ENCODE peak calls at places on chromosomes 7 and 10, in seven cellular contexts. One of them, this sample, is unnamed.

GRCh38 chr10:58644311-58644710 is 131.6 kb downstream of the BICC1 start:
- DNase-seq in endothelial cell: no peak
- DNase-seq in foreskin keratinocyte: no peak
- DNase-seq in IMR-90: no peak
- DNase-seq in mesothelial cell of epicardium: no peak
- DNase-seq in NB4: no peak
- DNase-seq in SK-N-SH: peak
- DNase-seq in this sample: no peak

GRCh38 chr10:93081834-93082233 is 8.1 kb downstream of the CYP26A1 start:
- DNase-seq in IMR-90: peak
- DNase-seq in endothelial cell: no peak
- DNase-seq in mesothelial cell of epicardium: no peak
- DNase-seq in SK-N-SH: no peak
- DNase-seq in NB4: no peak
- DNase-seq in foreskin keratinocyte: no peak
- DNase-seq in this sample: peak

GRCh38 chr7:2631924-2632716 is at the start of gene TTYH3:
- DNase-seq in IMR-90: no peak
- DNase-seq in NB4: peak
- DNase-seq in mesothelial cell of epicardium: no peak
- DNase-seq in foreskin keratinocyte: no peak
- DNase-seq in endothelial cell: no peak
- DNase-seq in SK-N-SH: peak
- DNase-seq in this sample: no peak

GRCh38 chr7:147478751-147479150 is 1111.8 kb upstream of the C7orf33 start:
- DNase-seq in SK-N-SH: no peak
- DNase-seq in endothelial cell: no peak
- DNase-seq in NB4: no peak
- DNase-seq in foreskin keratinocyte: no peak
- DNase-seq in IMR-90: no peak
- DNase-seq in mesothelial cell of epicardium: no peak
- DNase-seq in this sample: no peak

GRCh38 chr10:117541405-117541908 is 1.1 kb upstream of the EMX2 start:
- DNase-seq in endothelial cell: peak
- DNase-seq in NB4: no peak
- DNase-seq in foreskin keratinocyte: peak
- DNase-seq in SK-N-SH: no peak
- DNase-seq in IMR-90: no peak
- DNase-seq in mesothelial cell of epicardium: no peak
- DNase-seq in this sample: no peak

GRCh38 chr7:28020302-28020940 is 160.2 kb downstream of the JAZF1 start:
- DNase-seq in mesothelial cell of epicardium: no peak
- DNase-seq in SK-N-SH: peak
- DNase-seq in foreskin keratinocyte: peak
- DNase-seq in NB4: peak
- DNase-seq in IMR-90: peak
- DNase-seq in endothelial cell: peak
- DNase-seq in this sample: no peak

GRCh38 chr7:64905133-64905532 is 2.1 kb downstream of the ZNF273 start:
- DNase-seq in IMR-90: no peak
- DNase-seq in NB4: no peak
- DNase-seq in foreskin keratinocyte: no peak
- DNase-seq in mesothelial cell of epicardium: no peak
- DNase-seq in SK-N-SH: no peak
- DNase-seq in endothelial cell: no peak
- DNase-seq in this sample: no peak

GRCh38 chr7:42236266-42237161 is 495 bp downstream of the GLI3 start:
- DNase-seq in SK-N-SH: peak
- DNase-seq in IMR-90: peak
- DNase-seq in mesothelial cell of epicardium: peak
- DNase-seq in NB4: no peak
- DNase-seq in endothelial cell: peak
- DNase-seq in foreskin keratinocyte: no peak
- DNase-seq in this sample: peak

GRCh38 chr10:67784584-67784983 is 53.4 kb downstream of the DNAJC12 start:
- DNase-seq in mesothelial cell of epicardium: no peak
- DNase-seq in SK-N-SH: no peak
- DNase-seq in IMR-90: peak
- DNase-seq in NB4: no peak
- DNase-seq in foreskin keratinocyte: no peak
- DNase-seq in endothelial cell: no peak
- DNase-seq in this sample: no peak

GRCh38 chr10:11091517-11092102 is 73.9 kb downstream of the CELF2 start:
- DNase-seq in NB4: no peak
- DNase-seq in IMR-90: no peak
- DNase-seq in SK-N-SH: no peak
- DNase-seq in mesothelial cell of epicardium: no peak
- DNase-seq in endothelial cell: no peak
- DNase-seq in foreskin keratinocyte: no peak
- DNase-seq in this sample: no peak

GRCh38 chr10:6083523-6084475 is 5.0 kb upstream of the RBM17 start:
- DNase-seq in foreskin keratinocyte: no peak
- DNase-seq in NB4: no peak
- DNase-seq in IMR-90: peak
- DNase-seq in SK-N-SH: no peak
- DNase-seq in mesothelial cell of epicardium: no peak
- DNase-seq in endothelial cell: no peak
- DNase-seq in this sample: peak

GRCh38 chr10:131049051-131049450 is 262.5 kb downstream of the TCERG1L start:
- DNase-seq in IMR-90: no peak
- DNase-seq in SK-N-SH: no peak
- DNase-seq in mesothelial cell of epicardium: no peak
- DNase-seq in NB4: no peak
- DNase-seq in endothelial cell: no peak
- DNase-seq in foreskin keratinocyte: no peak
- DNase-seq in this sample: no peak

GRCh38 chr10:3172081-3172445 is 519 bp downstream of the PITRM1 start:
- DNase-seq in foreskin keratinocyte: peak
- DNase-seq in SK-N-SH: peak
- DNase-seq in endothelial cell: no peak
- DNase-seq in mesothelial cell of epicardium: no peak
- DNase-seq in NB4: no peak
- DNase-seq in IMR-90: peak
- DNase-seq in this sample: no peak

GRCh38 chr10:113895018-113895417 is 40.6 kb downstream of the NHLRC2 start:
- DNase-seq in NB4: no peak
- DNase-seq in foreskin keratinocyte: peak
- DNase-seq in IMR-90: peak
- DNase-seq in endothelial cell: no peak
- DNase-seq in mesothelial cell of epicardium: no peak
- DNase-seq in SK-N-SH: no peak
- DNase-seq in this sample: no peak

GRCh38 chr7:48042216-48042615 is 6.9 kb downstream of the C7orf57 start:
- DNase-seq in IMR-90: peak
- DNase-seq in NB4: no peak
- DNase-seq in foreskin keratinocyte: peak
- DNase-seq in SK-N-SH: no peak
- DNase-seq in endothelial cell: no peak
- DNase-seq in mesothelial cell of epicardium: no peak
- DNase-seq in this sample: no peak

GRCh38 chr7:99949645-99950228 is 20.3 kb upstream of the GJC3 start:
- DNase-seq in foreskin keratinocyte: no peak
- DNase-seq in SK-N-SH: no peak
- DNase-seq in endothelial cell: no peak
- DNase-seq in IMR-90: peak
- DNase-seq in NB4: peak
- DNase-seq in mesothelial cell of epicardium: no peak
- DNase-seq in this sample: no peak
- TF ChIP-seq CTCF in foreskin keratinocyte: peak
- TF ChIP-seq CTCF in SK-N-SH: peak
- TF ChIP-seq CTCF in endothelial cell: peak
- TF ChIP-seq CTCF in IMR-90: peak
- TF ChIP-seq CTCF in NB4: peak
- TF ChIP-seq CTCF in mesothelial cell of epicardium: no peak
- TF ChIP-seq CTCF in this sample: peak

DNA sequence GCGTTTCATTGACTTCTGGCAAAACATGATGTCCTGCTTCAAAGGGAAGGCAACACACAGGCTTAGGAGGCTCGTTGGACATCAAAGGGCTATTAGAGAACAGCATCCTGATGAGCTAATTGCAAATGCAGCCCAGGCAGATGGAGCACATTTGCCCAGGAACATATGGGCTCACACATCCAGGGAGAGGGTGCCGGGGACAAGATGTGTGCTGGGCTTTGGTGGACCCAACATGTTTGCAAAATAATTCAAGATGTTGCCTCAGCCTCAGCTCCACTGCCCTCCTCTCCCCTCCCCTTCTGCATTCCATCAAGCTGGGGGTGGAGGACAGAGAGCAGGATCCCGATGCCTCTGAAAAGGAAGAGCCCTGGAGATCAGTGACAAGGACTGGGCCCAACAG is 217.1 kb upstream of the ZMIZ1 start:
- DNase-seq in foreskin keratinocyte: no peak
- DNase-seq in mesothelial cell of epicardium: no peak
- DNase-seq in endothelial cell: no peak
- DNase-seq in SK-N-SH: no peak
- DNase-seq in NB4: no peak
- DNase-seq in IMR-90: no peak
- DNase-seq in this sample: no peak
- TF ChIP-seq CTCF in foreskin keratinocyte: no peak
- TF ChIP-seq CTCF in mesothelial cell of epicardium: no peak
- TF ChIP-seq CTCF in endothelial cell: no peak
- TF ChIP-seq CTCF in SK-N-SH: no peak
- TF ChIP-seq CTCF in NB4: no peak
- TF ChIP-seq CTCF in IMR-90: no peak
- TF ChIP-seq CTCF in this sample: no peak

GRCh38 chr7:128033246-128033645 is 2.0 kb upstream of the LRRC4 start:
- DNase-seq in SK-N-SH: no peak
- DNase-seq in foreskin keratinocyte: no peak
- DNase-seq in NB4: no peak
- DNase-seq in mesothelial cell of epicardium: no peak
- DNase-seq in IMR-90: no peak
- DNase-seq in endothelial cell: no peak
- DNase-seq in this sample: no peak

GRCh38 chr7:128030999-128031681 is at the start of gene LRRC4:
- DNase-seq in SK-N-SH: peak
- DNase-seq in endothelial cell: peak
- DNase-seq in foreskin keratinocyte: no peak
- DNase-seq in NB4: no peak
- DNase-seq in IMR-90: peak
- DNase-seq in mesothelial cell of epicardium: no peak
- DNase-seq in this sample: no peak

GRCh38 chr7:128030263-128030998 is 806 bp downstream of the LRRC4 start:
- DNase-seq in NB4: no peak
- DNase-seq in mesothelial cell of epicardium: no peak
- DNase-seq in endothelial cell: peak
- DNase-seq in SK-N-SH: peak
- DNase-seq in IMR-90: no peak
- DNase-seq in foreskin keratinocyte: no peak
- DNase-seq in this sample: no peak

GRCh38 chr7:128032605-128033235 is 1.5 kb upstream of the LRRC4 start:
- DNase-seq in foreskin keratinocyte: no peak
- DNase-seq in endothelial cell: no peak
- DNase-seq in SK-N-SH: no peak
- DNase-seq in NB4: no peak
- DNase-seq in IMR-90: peak
- DNase-seq in mesothelial cell of epicardium: no peak
- DNase-seq in this sample: no peak

GRCh38 chr7:128031901-128032604 is 816 bp upstream of the LRRC4 start:
- DNase-seq in mesothelial cell of epicardium: no peak
- DNase-seq in NB4: no peak
- DNase-seq in endothelial cell: peak
- DNase-seq in foreskin keratinocyte: peak
- DNase-seq in SK-N-SH: peak
- DNase-seq in IMR-90: peak
- DNase-seq in this sample: no peak
- TF ChIP-seq CTCF in mesothelial cell of epicardium: no peak
- TF ChIP-seq CTCF in NB4: no peak
- TF ChIP-seq CTCF in endothelial cell: no peak
- TF ChIP-seq CTCF in foreskin keratinocyte: peak
- TF ChIP-seq CTCF in SK-N-SH: peak
- TF ChIP-seq CTCF in IMR-90: peak
- TF ChIP-seq CTCF in this sample: peak

DNA sequence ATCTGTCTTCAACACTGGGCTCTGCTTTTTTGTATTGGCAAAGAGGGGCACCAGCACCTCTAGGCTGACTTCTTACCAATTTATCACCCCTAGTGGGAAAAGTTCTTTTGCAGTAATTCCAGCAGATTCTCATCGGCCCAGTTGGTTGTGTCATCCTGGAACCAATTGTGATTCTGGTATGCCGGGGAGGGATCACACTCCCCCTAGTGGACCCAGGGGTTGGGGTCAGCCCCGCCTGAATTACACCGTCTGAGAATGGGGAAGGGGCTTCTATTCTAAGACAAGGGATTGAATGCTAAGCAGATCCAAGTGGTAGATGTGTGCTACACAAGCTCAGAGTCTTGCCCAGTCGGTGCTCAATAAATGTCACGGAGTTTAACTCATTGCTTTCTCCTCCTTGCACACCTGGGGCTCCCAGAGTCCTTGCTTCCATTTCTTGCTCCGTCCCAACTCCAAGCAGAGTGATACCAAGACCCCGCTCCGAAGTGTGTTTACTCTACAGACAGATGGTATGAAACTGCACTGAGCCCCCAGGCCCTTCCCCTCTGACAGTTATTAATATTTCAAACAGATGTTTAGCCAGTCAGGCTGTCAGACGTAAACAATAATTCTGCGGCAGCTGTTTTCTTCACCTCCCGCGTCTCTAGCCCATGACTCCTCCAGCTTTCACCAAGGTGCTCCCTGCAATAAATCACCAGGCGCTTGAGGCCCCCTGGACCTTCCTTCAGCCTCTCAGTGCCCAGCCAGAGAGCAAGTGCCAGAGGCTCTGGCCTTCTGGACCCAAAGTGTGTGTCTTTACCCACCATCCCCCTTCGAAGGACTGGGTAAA is 71.8 kb downstream of the C10orf105 start:
- DNase-seq in NB4: no peak
- DNase-seq in foreskin keratinocyte: no peak
- DNase-seq in mesothelial cell of epicardium: no peak
- DNase-seq in IMR-90: no peak
- DNase-seq in endothelial cell: peak
- DNase-seq in SK-N-SH: peak
- DNase-seq in this sample: no peak
- TF ChIP-seq CTCF in NB4: peak
- TF ChIP-seq CTCF in foreskin keratinocyte: peak
- TF ChIP-seq CTCF in mesothelial cell of epicardium: no peak
- TF ChIP-seq CTCF in IMR-90: peak
- TF ChIP-seq CTCF in endothelial cell: peak
- TF ChIP-seq CTCF in SK-N-SH: peak
- TF ChIP-seq CTCF in this sample: no peak

GRCh38 chr7:20785211-20786048 is 1.3 kb downstream of the SP8 start:
- DNase-seq in mesothelial cell of epicardium: no peak
- DNase-seq in SK-N-SH: peak
- DNase-seq in IMR-90: no peak
- DNase-seq in foreskin keratinocyte: no peak
- DNase-seq in endothelial cell: peak
- DNase-seq in NB4: no peak
- DNase-seq in this sample: no peak

GRCh38 chr7:20784311-20785210 is 2.1 kb downstream of the SP8 start:
- DNase-seq in NB4: no peak
- DNase-seq in mesothelial cell of epicardium: no peak
- DNase-seq in SK-N-SH: peak
- DNase-seq in foreskin keratinocyte: no peak
- DNase-seq in endothelial cell: peak
- DNase-seq in IMR-90: no peak
- DNase-seq in this sample: no peak

GRCh38 chr7:20783131-20783715 is 3.5 kb downstream of the SP8 start:
- DNase-seq in NB4: no peak
- DNase-seq in SK-N-SH: no peak
- DNase-seq in mesothelial cell of epicardium: no peak
- DNase-seq in foreskin keratinocyte: no peak
- DNase-seq in IMR-90: no peak
- DNase-seq in endothelial cell: no peak
- DNase-seq in this sample: no peak

GRCh38 chr7:20786049-20786412 is 655 bp downstream of the SP8 start:
- DNase-seq in mesothelial cell of epicardium: no peak
- DNase-seq in SK-N-SH: peak
- DNase-seq in NB4: no peak
- DNase-seq in foreskin keratinocyte: no peak
- DNase-seq in endothelial cell: no peak
- DNase-seq in IMR-90: no peak
- DNase-seq in this sample: no peak

GRCh38 chr7:20783716-20784310 is 2.9 kb downstream of the SP8 start:
- DNase-seq in NB4: no peak
- DNase-seq in endothelial cell: peak
- DNase-seq in mesothelial cell of epicardium: no peak
- DNase-seq in SK-N-SH: peak
- DNase-seq in foreskin keratinocyte: no peak
- DNase-seq in IMR-90: no peak
- DNase-seq in this sample: no peak
- TF ChIP-seq CTCF in NB4: no peak
- TF ChIP-seq CTCF in endothelial cell: no peak
- TF ChIP-seq CTCF in mesothelial cell of epicardium: no peak
- TF ChIP-seq CTCF in SK-N-SH: peak
- TF ChIP-seq CTCF in foreskin keratinocyte: peak
- TF ChIP-seq CTCF in IMR-90: no peak
- TF ChIP-seq CTCF in this sample: peak